ENCODE peak calls at places on chromosome 13, in eight cellular contexts. One of them, this sample, is unnamed.

GRCh38 chr13:59409651-59410200 is 754.0 kb downstream of the DIAPH3 start:
- DNase-seq in HEK293T: no peak
- DNase-seq in activated CD4-positive, CD25-positive, alpha-beta regulatory T cell treated with anti-CD3 and anti-CD28 coated beads, Interleukin-2, amount 50 U/mL, for 16 hours: no peak
- DNase-seq in stimulated activated CD4-positive, alpha-beta T cell treated with anti-CD3 and anti-CD28 coated beads, Interleukin-2, amount 100 ng/mL, for 24 hours: no peak
- DNase-seq in fibroblast of mammary gland: no peak
- DNase-seq in RWPE1: no peak
- DNase-seq in left cardiac atrium: no peak
- DNase-seq in dorsolateral prefrontal cortex: no peak
- DNase-seq in this sample: no peak

GRCh38 chr13:32443111-32443510 is 15.2 kb upstream of the N4BP2L1 start:
- DNase-seq in HEK293T: no peak
- DNase-seq in activated CD4-positive, CD25-positive, alpha-beta regulatory T cell treated with anti-CD3 and anti-CD28 coated beads, Interleukin-2, amount 50 U/mL, for 16 hours: no peak
- DNase-seq in stimulated activated CD4-positive, alpha-beta T cell treated with anti-CD3 and anti-CD28 coated beads, Interleukin-2, amount 100 ng/mL, for 24 hours: no peak
- DNase-seq in fibroblast of mammary gland: peak
- DNase-seq in RWPE1: no peak
- DNase-seq in left cardiac atrium: no peak
- DNase-seq in dorsolateral prefrontal cortex: no peak
- DNase-seq in this sample: no peak

GRCh38 chr13:111368091-111368490 is 47.6 kb downstream of the TEX29 start:
- DNase-seq in HEK293T: no peak
- DNase-seq in activated CD4-positive, CD25-positive, alpha-beta regulatory T cell treated with anti-CD3 and anti-CD28 coated beads, Interleukin-2, amount 50 U/mL, for 16 hours: no peak
- DNase-seq in stimulated activated CD4-positive, alpha-beta T cell treated with anti-CD3 and anti-CD28 coated beads, Interleukin-2, amount 100 ng/mL, for 24 hours: no peak
- DNase-seq in fibroblast of mammary gland: no peak
- DNase-seq in RWPE1: no peak
- DNase-seq in left cardiac atrium: no peak
- DNase-seq in dorsolateral prefrontal cortex: no peak
- DNase-seq in this sample: no peak

GRCh38 chr13:27658569-27658968 is 36.9 kb downstream of the POLR1D start:
- DNase-seq in HEK293T: no peak
- DNase-seq in activated CD4-positive, CD25-positive, alpha-beta regulatory T cell treated with anti-CD3 and anti-CD28 coated beads, Interleukin-2, amount 50 U/mL, for 16 hours: no peak
- DNase-seq in stimulated activated CD4-positive, alpha-beta T cell treated with anti-CD3 and anti-CD28 coated beads, Interleukin-2, amount 100 ng/mL, for 24 hours: no peak
- DNase-seq in fibroblast of mammary gland: peak
- DNase-seq in RWPE1: no peak
- DNase-seq in left cardiac atrium: no peak
- DNase-seq in dorsolateral prefrontal cortex: no peak
- DNase-seq in this sample: no peak

GRCh38 chr13:49669735-49670309 is 21.5 kb downstream of the EBPL start:
- DNase-seq in HEK293T: peak
- DNase-seq in activated CD4-positive, CD25-positive, alpha-beta regulatory T cell treated with anti-CD3 and anti-CD28 coated beads, Interleukin-2, amount 50 U/mL, for 16 hours: no peak
- DNase-seq in stimulated activated CD4-positive, alpha-beta T cell treated with anti-CD3 and anti-CD28 coated beads, Interleukin-2, amount 100 ng/mL, for 24 hours: peak
- DNase-seq in fibroblast of mammary gland: peak
- DNase-seq in RWPE1: peak
- DNase-seq in left cardiac atrium: peak
- DNase-seq in dorsolateral prefrontal cortex: peak
- DNase-seq in this sample: no peak

GRCh38 chr13:78762825-78763224 is 103.9 kb upstream of the OBI1 start:
- DNase-seq in HEK293T: no peak
- DNase-seq in activated CD4-positive, CD25-positive, alpha-beta regulatory T cell treated with anti-CD3 and anti-CD28 coated beads, Interleukin-2, amount 50 U/mL, for 16 hours: no peak
- DNase-seq in stimulated activated CD4-positive, alpha-beta T cell treated with anti-CD3 and anti-CD28 coated beads, Interleukin-2, amount 100 ng/mL, for 24 hours: no peak
- DNase-seq in fibroblast of mammary gland: no peak
- DNase-seq in RWPE1: no peak
- DNase-seq in left cardiac atrium: no peak
- DNase-seq in dorsolateral prefrontal cortex: no peak
- DNase-seq in this sample: no peak

GRCh38 chr13:43935878-43936277 is 56.2 kb downstream of the LACC1 start:
- DNase-seq in HEK293T: no peak
- DNase-seq in activated CD4-positive, CD25-positive, alpha-beta regulatory T cell treated with anti-CD3 and anti-CD28 coated beads, Interleukin-2, amount 50 U/mL, for 16 hours: no peak
- DNase-seq in stimulated activated CD4-positive, alpha-beta T cell treated with anti-CD3 and anti-CD28 coated beads, Interleukin-2, amount 100 ng/mL, for 24 hours: no peak
- DNase-seq in fibroblast of mammary gland: peak
- DNase-seq in RWPE1: no peak
- DNase-seq in left cardiac atrium: no peak
- DNase-seq in dorsolateral prefrontal cortex: no peak
- DNase-seq in this sample: no peak

GRCh38 chr13:50989476-50989875 is 79.9 kb downstream of the RNASEH2B start:
- DNase-seq in HEK293T: peak
- DNase-seq in activated CD4-positive, CD25-positive, alpha-beta regulatory T cell treated with anti-CD3 and anti-CD28 coated beads, Interleukin-2, amount 50 U/mL, for 16 hours: no peak
- DNase-seq in stimulated activated CD4-positive, alpha-beta T cell treated with anti-CD3 and anti-CD28 coated beads, Interleukin-2, amount 100 ng/mL, for 24 hours: no peak
- DNase-seq in fibroblast of mammary gland: no peak
- DNase-seq in RWPE1: no peak
- DNase-seq in left cardiac atrium: no peak
- DNase-seq in dorsolateral prefrontal cortex: no peak
- DNase-seq in this sample: no peak

GRCh38 chr13:39036212-39036611 is 1.7 kb downstream of the PROSER1 start:
- DNase-seq in HEK293T: no peak
- DNase-seq in activated CD4-positive, CD25-positive, alpha-beta regulatory T cell treated with anti-CD3 and anti-CD28 coated beads, Interleukin-2, amount 50 U/mL, for 16 hours: no peak
- DNase-seq in stimulated activated CD4-positive, alpha-beta T cell treated with anti-CD3 and anti-CD28 coated beads, Interleukin-2, amount 100 ng/mL, for 24 hours: no peak
- DNase-seq in fibroblast of mammary gland: no peak
- DNase-seq in RWPE1: no peak
- DNase-seq in left cardiac atrium: no peak
- DNase-seq in dorsolateral prefrontal cortex: no peak
- DNase-seq in this sample: no peak

GRCh38 chr13:63625869-63626268 is 2210.2 kb upstream of the PCDH20 start:
- DNase-seq in HEK293T: peak
- DNase-seq in activated CD4-positive, CD25-positive, alpha-beta regulatory T cell treated with anti-CD3 and anti-CD28 coated beads, Interleukin-2, amount 50 U/mL, for 16 hours: no peak
- DNase-seq in stimulated activated CD4-positive, alpha-beta T cell treated with anti-CD3 and anti-CD28 coated beads, Interleukin-2, amount 100 ng/mL, for 24 hours: no peak
- DNase-seq in fibroblast of mammary gland: peak
- DNase-seq in RWPE1: peak
- DNase-seq in left cardiac atrium: no peak
- DNase-seq in dorsolateral prefrontal cortex: no peak
- DNase-seq in this sample: no peak

GRCh38 chr13:98878421-98879126 is 99.3 kb downstream of the DOCK9 start:
- DNase-seq in HEK293T: no peak
- DNase-seq in activated CD4-positive, CD25-positive, alpha-beta regulatory T cell treated with anti-CD3 and anti-CD28 coated beads, Interleukin-2, amount 50 U/mL, for 16 hours: no peak
- DNase-seq in stimulated activated CD4-positive, alpha-beta T cell treated with anti-CD3 and anti-CD28 coated beads, Interleukin-2, amount 100 ng/mL, for 24 hours: no peak
- DNase-seq in fibroblast of mammary gland: no peak
- DNase-seq in RWPE1: no peak
- DNase-seq in left cardiac atrium: no peak
- DNase-seq in dorsolateral prefrontal cortex: no peak
- DNase-seq in this sample: no peak

GRCh38 chr13:21944610-21945009 is 273.7 kb downstream of the FGF9 start:
- DNase-seq in HEK293T: no peak
- DNase-seq in activated CD4-positive, CD25-positive, alpha-beta regulatory T cell treated with anti-CD3 and anti-CD28 coated beads, Interleukin-2, amount 50 U/mL, for 16 hours: no peak
- DNase-seq in stimulated activated CD4-positive, alpha-beta T cell treated with anti-CD3 and anti-CD28 coated beads, Interleukin-2, amount 100 ng/mL, for 24 hours: no peak
- DNase-seq in fibroblast of mammary gland: no peak
- DNase-seq in RWPE1: no peak
- DNase-seq in left cardiac atrium: no peak
- DNase-seq in dorsolateral prefrontal cortex: no peak
- DNase-seq in this sample: no peak

GRCh38 chr13:23743269-23743668 is 145.9 kb downstream of the MIPEP start:
- DNase-seq in HEK293T: no peak
- DNase-seq in activated CD4-positive, CD25-positive, alpha-beta regulatory T cell treated with anti-CD3 and anti-CD28 coated beads, Interleukin-2, amount 50 U/mL, for 16 hours: no peak
- DNase-seq in stimulated activated CD4-positive, alpha-beta T cell treated with anti-CD3 and anti-CD28 coated beads, Interleukin-2, amount 100 ng/mL, for 24 hours: no peak
- DNase-seq in fibroblast of mammary gland: no peak
- DNase-seq in RWPE1: no peak
- DNase-seq in left cardiac atrium: no peak
- DNase-seq in dorsolateral prefrontal cortex: no peak
- DNase-seq in this sample: peak

GRCh38 chr13:33742321-33742720 is 75.6 kb upstream of the RFC3 start:
- DNase-seq in HEK293T: no peak
- DNase-seq in activated CD4-positive, CD25-positive, alpha-beta regulatory T cell treated with anti-CD3 and anti-CD28 coated beads, Interleukin-2, amount 50 U/mL, for 16 hours: no peak
- DNase-seq in stimulated activated CD4-positive, alpha-beta T cell treated with anti-CD3 and anti-CD28 coated beads, Interleukin-2, amount 100 ng/mL, for 24 hours: no peak
- DNase-seq in fibroblast of mammary gland: no peak
- DNase-seq in RWPE1: no peak
- DNase-seq in left cardiac atrium: no peak
- DNase-seq in dorsolateral prefrontal cortex: no peak
- DNase-seq in this sample: no peak

GRCh38 chr13:113491418-113491883 is 940 bp upstream of the DCUN1D2 start:
- DNase-seq in HEK293T: peak
- DNase-seq in activated CD4-positive, CD25-positive, alpha-beta regulatory T cell treated with anti-CD3 and anti-CD28 coated beads, Interleukin-2, amount 50 U/mL, for 16 hours: no peak
- DNase-seq in stimulated activated CD4-positive, alpha-beta T cell treated with anti-CD3 and anti-CD28 coated beads, Interleukin-2, amount 100 ng/mL, for 24 hours: no peak
- DNase-seq in fibroblast of mammary gland: peak
- DNase-seq in RWPE1: peak
- DNase-seq in left cardiac atrium: peak
- DNase-seq in dorsolateral prefrontal cortex: no peak
- DNase-seq in this sample: no peak

GRCh38 chr13:40371531-40372125 is 294.8 kb downstream of the FOXO1 start:
- DNase-seq in HEK293T: no peak
- DNase-seq in activated CD4-positive, CD25-positive, alpha-beta regulatory T cell treated with anti-CD3 and anti-CD28 coated beads, Interleukin-2, amount 50 U/mL, for 16 hours: no peak
- DNase-seq in stimulated activated CD4-positive, alpha-beta T cell treated with anti-CD3 and anti-CD28 coated beads, Interleukin-2, amount 100 ng/mL, for 24 hours: no peak
- DNase-seq in fibroblast of mammary gland: no peak
- DNase-seq in RWPE1: no peak
- DNase-seq in left cardiac atrium: no peak
- DNase-seq in dorsolateral prefrontal cortex: no peak
- DNase-seq in this sample: no peak

GRCh38 chr13:100347941-100348340 is 240.6 kb downstream of the GGACT start:
- DNase-seq in HEK293T: no peak
- DNase-seq in activated CD4-positive, CD25-positive, alpha-beta regulatory T cell treated with anti-CD3 and anti-CD28 coated beads, Interleukin-2, amount 50 U/mL, for 16 hours: no peak
- DNase-seq in stimulated activated CD4-positive, alpha-beta T cell treated with anti-CD3 and anti-CD28 coated beads, Interleukin-2, amount 100 ng/mL, for 24 hours: no peak
- DNase-seq in fibroblast of mammary gland: peak
- DNase-seq in RWPE1: peak
- DNase-seq in left cardiac atrium: no peak
- DNase-seq in dorsolateral prefrontal cortex: no peak
- DNase-seq in this sample: no peak

GRCh38 chr13:44870456-44870929 is 118.8 kb downstream of the NUFIP1 start:
- DNase-seq in HEK293T: no peak
- DNase-seq in activated CD4-positive, CD25-positive, alpha-beta regulatory T cell treated with anti-CD3 and anti-CD28 coated beads, Interleukin-2, amount 50 U/mL, for 16 hours: no peak
- DNase-seq in stimulated activated CD4-positive, alpha-beta T cell treated with anti-CD3 and anti-CD28 coated beads, Interleukin-2, amount 100 ng/mL, for 24 hours: no peak
- DNase-seq in fibroblast of mammary gland: no peak
- DNase-seq in RWPE1: no peak
- DNase-seq in left cardiac atrium: peak
- DNase-seq in dorsolateral prefrontal cortex: no peak
- DNase-seq in this sample: no peak

GRCh38 chr13:46850214-46850613 is 46.6 kb downstream of the HTR2A start:
- DNase-seq in HEK293T: no peak
- DNase-seq in activated CD4-positive, CD25-positive, alpha-beta regulatory T cell treated with anti-CD3 and anti-CD28 coated beads, Interleukin-2, amount 50 U/mL, for 16 hours: no peak
- DNase-seq in stimulated activated CD4-positive, alpha-beta T cell treated with anti-CD3 and anti-CD28 coated beads, Interleukin-2, amount 100 ng/mL, for 24 hours: no peak
- DNase-seq in fibroblast of mammary gland: no peak
- DNase-seq in RWPE1: no peak
- DNase-seq in left cardiac atrium: no peak
- DNase-seq in dorsolateral prefrontal cortex: no peak
- DNase-seq in this sample: no peak

GRCh38 chr13:91133941-91134772 is 213.3 kb upstream of the MIR17HG start:
- DNase-seq in HEK293T: peak
- DNase-seq in activated CD4-positive, CD25-positive, alpha-beta regulatory T cell treated with anti-CD3 and anti-CD28 coated beads, Interleukin-2, amount 50 U/mL, for 16 hours: no peak
- DNase-seq in stimulated activated CD4-positive, alpha-beta T cell treated with anti-CD3 and anti-CD28 coated beads, Interleukin-2, amount 100 ng/mL, for 24 hours: peak
- DNase-seq in fibroblast of mammary gland: peak
- DNase-seq in RWPE1: peak
- DNase-seq in left cardiac atrium: no peak
- DNase-seq in dorsolateral prefrontal cortex: no peak
- DNase-seq in this sample: peak

GRCh38 chr13:26019881-26020535 is 31.8 kb downstream of the SHISA2 start:
- DNase-seq in HEK293T: no peak
- DNase-seq in activated CD4-positive, CD25-positive, alpha-beta regulatory T cell treated with anti-CD3 and anti-CD28 coated beads, Interleukin-2, amount 50 U/mL, for 16 hours: no peak
- DNase-seq in stimulated activated CD4-positive, alpha-beta T cell treated with anti-CD3 and anti-CD28 coated beads, Interleukin-2, amount 100 ng/mL, for 24 hours: no peak
- DNase-seq in fibroblast of mammary gland: peak
- DNase-seq in RWPE1: no peak
- DNase-seq in left cardiac atrium: no peak
- DNase-seq in dorsolateral prefrontal cortex: no peak
- DNase-seq in this sample: no peak

GRCh38 chr13:44274838-44275237 is 98.8 kb upstream of the SERP2 start:
- DNase-seq in HEK293T: no peak
- DNase-seq in activated CD4-positive, CD25-positive, alpha-beta regulatory T cell treated with anti-CD3 and anti-CD28 coated beads, Interleukin-2, amount 50 U/mL, for 16 hours: no peak
- DNase-seq in stimulated activated CD4-positive, alpha-beta T cell treated with anti-CD3 and anti-CD28 coated beads, Interleukin-2, amount 100 ng/mL, for 24 hours: no peak
- DNase-seq in fibroblast of mammary gland: peak
- DNase-seq in RWPE1: no peak
- DNase-seq in left cardiac atrium: no peak
- DNase-seq in dorsolateral prefrontal cortex: no peak
- DNase-seq in this sample: no peak

GRCh38 chr13:110471833-110472162 is 89.7 kb downstream of the RAB20 start:
- DNase-seq in HEK293T: no peak
- DNase-seq in activated CD4-positive, CD25-positive, alpha-beta regulatory T cell treated with anti-CD3 and anti-CD28 coated beads, Interleukin-2, amount 50 U/mL, for 16 hours: no peak
- DNase-seq in stimulated activated CD4-positive, alpha-beta T cell treated with anti-CD3 and anti-CD28 coated beads, Interleukin-2, amount 100 ng/mL, for 24 hours: no peak
- DNase-seq in fibroblast of mammary gland: peak
- DNase-seq in RWPE1: no peak
- DNase-seq in left cardiac atrium: peak
- DNase-seq in dorsolateral prefrontal cortex: no peak
- DNase-seq in this sample: no peak

GRCh38 chr13:78875792-78876580 is 217.0 kb upstream of the OBI1 start:
- DNase-seq in HEK293T: peak
- DNase-seq in activated CD4-positive, CD25-positive, alpha-beta regulatory T cell treated with anti-CD3 and anti-CD28 coated beads, Interleukin-2, amount 50 U/mL, for 16 hours: no peak
- DNase-seq in stimulated activated CD4-positive, alpha-beta T cell treated with anti-CD3 and anti-CD28 coated beads, Interleukin-2, amount 100 ng/mL, for 24 hours: no peak
- DNase-seq in fibroblast of mammary gland: no peak
- DNase-seq in RWPE1: no peak
- DNase-seq in left cardiac atrium: no peak
- DNase-seq in dorsolateral prefrontal cortex: no peak
- DNase-seq in this sample: no peak

GRCh38 chr13:66689628-66690027 is 540.5 kb downstream of the PCDH9 start:
- DNase-seq in HEK293T: peak
- DNase-seq in activated CD4-positive, CD25-positive, alpha-beta regulatory T cell treated with anti-CD3 and anti-CD28 coated beads, Interleukin-2, amount 50 U/mL, for 16 hours: no peak
- DNase-seq in stimulated activated CD4-positive, alpha-beta T cell treated with anti-CD3 and anti-CD28 coated beads, Interleukin-2, amount 100 ng/mL, for 24 hours: no peak
- DNase-seq in fibroblast of mammary gland: peak
- DNase-seq in RWPE1: no peak
- DNase-seq in left cardiac atrium: no peak
- DNase-seq in dorsolateral prefrontal cortex: no peak
- DNase-seq in this sample: no peak

GRCh38 chr13:98977568-98978270 is at the start of gene DOCK9:
- DNase-seq in HEK293T: no peak
- DNase-seq in activated CD4-positive, CD25-positive, alpha-beta regulatory T cell treated with anti-CD3 and anti-CD28 coated beads, Interleukin-2, amount 50 U/mL, for 16 hours: no peak
- DNase-seq in stimulated activated CD4-positive, alpha-beta T cell treated with anti-CD3 and anti-CD28 coated beads, Interleukin-2, amount 100 ng/mL, for 24 hours: no peak
- DNase-seq in fibroblast of mammary gland: peak
- DNase-seq in RWPE1: peak
- DNase-seq in left cardiac atrium: peak
- DNase-seq in dorsolateral prefrontal cortex: peak
- DNase-seq in this sample: no peak

This sample was measured in keratinocyte.